ENCODE peak calls at places on chromosomes 7 and 10, in four cellular contexts. K is heart left ventricle, T is tibial nerve, L is GM12878. E is an unnamed sample.
A peak's percentile ranks its signal among the peaks of the same experiment; 100 is the strongest.

GRCh38 chr7:128116740-128117139 is 85.5 kb upstream of the LRRC4 start:
- DNase-seq in L (no peak), K (no peak), T (no peak), E (no peak)

GRCh38 chr7:129066290-129067131 is 11.6 kb upstream of the TNPO3 start:
- DNase-seq in K (no peak), L (no peak), T (no peak), E (no peak)

GRCh38 chr10:13239923-13240322 is 5.7 kb upstream of the UCMA start:
- DNase-seq in T (no peak), L (no peak), K (no peak), E (no peak)

GRCh38 chr7:131225619-131226101 is 102.0 kb upstream of the MKLN1 start:
- DNase-seq in L (no peak), T (peak; percentile 61), K (peak; percentile 42), E (no peak)

GRCh38 chr7:98000356-98000755 is 10.4 kb upstream of the OCM2 start:
- DNase-seq in K (no peak), T (no peak), L (no peak), E (no peak)

GRCh38 chr7:123935436-123936381 is 10.7 kb downstream of the SPAM1 start:
- DNase-seq in L (no peak), T (no peak), K (no peak), E (no peak)

GRCh38 chr10:130179640-130180039 is 43.4 kb downstream of the GLRX3 start:
- DNase-seq in K (no peak), T (peak; percentile 47), L (no peak), E (no peak)

GRCh38 chr7:35652124-35652523 is 42.8 kb downstream of the HERPUD2 start:
- DNase-seq in T (no peak), L (no peak), K (no peak), E (no peak)

GRCh38 chr10:130351466-130352290 is 215.5 kb downstream of the GLRX3 start:
- DNase-seq in L (no peak), T (no peak), K (no peak), E (no peak)

GRCh38 chr10:48611133-48611532 is 6.3 kb upstream of the ARHGAP22 start:
- DNase-seq in K (no peak), L (peak; percentile 41), T (no peak), E (no peak)

GRCh38 chr10:46329690-46330016 is 42.9 kb downstream of the ANTXRL start:
- DNase-seq in L (no peak), K (no peak), T (no peak), E (no peak)

GRCh38 chr7:133491846-133492652 is 239.2 kb downstream of the EXOC4 start:
- DNase-seq in T (no peak), K (no peak), L (no peak), E (no peak)

GRCh38 chr10:93436577-93436976 is 45.6 kb downstream of the MYOF start:
- DNase-seq in L (no peak), T (peak; percentile 69), K (peak; percentile 62), E (peak; percentile 56)

GRCh38 chr10:90579602-90580242 is 278.1 kb downstream of the HTR7 start:
- DNase-seq in L (no peak), T (no peak), K (no peak), E (no peak)

GRCh38 chr7:39414669-39415035 is 151.6 kb upstream of the YAE1 start:
- DNase-seq in L (no peak), K (no peak), T (no peak), E (no peak)

GRCh38 chr10:68212721-68213352 is 19.1 kb downstream of the ATOH7 start:
- DNase-seq in T (no peak), L (no peak), K (no peak), E (no peak)

GRCh38 chr7:92528188-92528957 is at the start of the genes PEX1 and RBM48:
- DNase-seq in L (peak; percentile 96), T (peak; percentile 88), K (peak; percentile 96), E (peak; percentile 84)

GRCh38 chr7:87507446-87507845 is 32.0 kb upstream of the ABCB4 start:
- DNase-seq in T (no peak), K (no peak), L (no peak), E (no peak)

GRCh38 chr10:51937736-51938135 is 238.3 kb upstream of the CSTF2T start:
- DNase-seq in T (no peak), L (no peak), K (no peak), E (no peak)

GRCh38 chr10:44195120-44196007 is 189.5 kb downstream of the CXCL12 start:
- DNase-seq in T (peak; percentile 57), L (no peak), K (peak; percentile 54), E (peak; percentile 51)

GRCh38 chr10:18008989-18009388 is 57.3 kb downstream of the SLC39A12 start:
- DNase-seq in T (no peak), L (no peak), K (no peak), E (no peak)

GRCh38 chr10:60441515-60441914 is 51.8 kb upstream of the ANK3 start:
- DNase-seq in L (no peak), K (no peak), T (no peak), E (no peak)

GRCh38 chr10:101046332-101047238 is 15.2 kb upstream of the KAZALD1 start:
- DNase-seq in K (no peak), L (no peak), T (no peak), E (no peak)

GRCh38 chr7:101232141-101232821 is 5.3 kb downstream of the CLDN15 start:
- DNase-seq in L (no peak), K (no peak), T (no peak), E (no peak)

GRCh38 chr7:105587899-105588690 is 6.8 kb upstream of the EFCAB10 start:
- DNase-seq in L (no peak), T (no peak), K (no peak), E (no peak)

GRCh38 chr7:150325901-150326300 is 2.6 kb upstream of the ACTR3C start:
- DNase-seq in L (no peak), K (no peak), T (no peak), E (no peak)

GRCh38 chr7:125618516-125618915 is 688.9 kb upstream of the POT1 start:
- DNase-seq in K (no peak), T (no peak), L (no peak), E (no peak)

GRCh38 chr10:44458671-44459403 is 73.9 kb upstream of the CXCL12 start:
- DNase-seq in L (no peak), K (no peak), T (no peak), E (no peak)

GRCh38 chr10:21496285-21497176 is 29.0 kb downstream of the SKIDA1 start:
- DNase-seq in L (no peak), T (peak; percentile 46), K (peak; percentile 51), E (no peak)

GRCh38 chr7:139105037-139105382 is 4.5 kb downstream of the ZC3HAV1 start:
- DNase-seq in K (no peak), L (no peak), T (no peak), E (no peak)

GRCh38 chr10:113273151-113273876 is 279.5 kb upstream of the HABP2 start:
- DNase-seq in T (peak; percentile 10), L (no peak), K (peak; percentile 19), E (no peak)

GRCh38 chr7:70752794-70753241 is 379.1 kb upstream of the GALNT17 start:
- DNase-seq in T (no peak), L (no peak), K (no peak), E (no peak)

GRCh38 chr7:147519062-147519461 is 1071.5 kb upstream of the C7orf33 start:
- DNase-seq in L (no peak), T (no peak), K (no peak), E (no peak)

GRCh38 chr7:124456286-124456685 is 309.3 kb downstream of the GPR37 start:
- DNase-seq in L (no peak), K (no peak), T (no peak), E (no peak)

GRCh38 chr10:117264776-117265175 is 23.9 kb downstream of the SLC18A2 start:
- DNase-seq in T (no peak), L (no peak), K (no peak), E (no peak)

DNA sequence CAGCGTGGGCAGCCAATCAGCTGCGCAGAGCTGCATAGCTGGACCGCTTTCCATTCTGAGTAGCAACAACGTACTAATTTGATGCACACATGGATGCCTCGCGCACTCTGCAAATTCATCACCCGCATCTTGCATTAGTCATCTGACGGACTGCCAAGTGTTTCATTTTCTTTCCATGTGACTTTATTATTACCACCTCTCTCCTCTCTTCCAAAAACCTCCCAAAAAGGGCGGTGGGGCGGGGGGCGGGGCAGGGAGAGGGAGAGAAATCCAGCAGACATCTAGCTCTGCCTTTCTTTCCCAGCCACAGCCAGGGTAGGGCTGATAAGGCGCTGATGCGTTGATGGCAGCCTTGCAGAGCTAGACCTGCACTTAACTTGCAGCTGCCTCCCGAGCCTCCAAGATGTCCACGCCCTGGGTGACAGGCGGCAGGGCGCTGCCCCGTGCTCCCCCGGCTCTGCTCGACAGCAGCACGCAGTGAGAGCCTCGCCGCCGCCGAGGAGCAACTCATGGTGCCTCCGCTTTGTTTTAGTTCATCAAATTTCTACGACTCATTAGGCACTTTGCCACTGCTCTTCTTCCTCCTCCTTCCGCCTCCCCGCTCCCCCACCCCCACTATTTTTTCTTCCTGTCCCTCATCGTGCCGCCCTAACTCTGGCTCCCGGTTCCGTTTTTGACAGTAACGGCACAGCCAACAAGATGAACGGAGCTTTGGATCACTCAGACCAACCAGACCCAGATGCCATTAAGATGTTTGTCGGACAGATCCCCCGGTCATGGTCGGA is 147.3 kb downstream of the CELF2 start:
- DNase-seq in K (peak; percentile 61), L (no peak), T (peak; percentile 91), E (peak; percentile 36)
- H3K4me3 ChIP-seq in K (peak overlapping the region; percentile 27), L (peak overlapping the region; percentile 96), T (peak overlapping the region; percentile 80), E (peak overlapping the region; percentile 89)

DNA sequence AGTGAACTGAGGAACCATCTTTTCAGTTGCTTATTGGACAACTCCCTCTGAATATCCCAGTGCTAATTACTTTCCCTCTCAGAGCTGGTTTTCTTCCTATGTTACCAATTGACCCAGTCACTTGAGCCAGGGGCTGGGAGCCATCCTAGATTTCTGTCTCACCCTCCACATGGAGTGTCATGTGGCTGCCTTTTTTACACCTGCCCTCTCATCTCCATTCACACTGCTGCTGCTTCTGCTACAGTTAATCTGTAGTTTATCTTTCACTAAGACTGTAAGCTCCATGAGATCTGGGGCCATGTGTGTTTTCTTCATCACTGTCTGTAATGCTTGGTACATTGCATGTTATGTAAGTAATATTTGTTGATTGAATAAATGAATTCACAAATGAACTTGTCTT is 35.8 kb downstream of the VCL start:
- DNase-seq in K (no peak), L (no peak), T (no peak), E (no peak)
- H3K4me1 ChIP-seq in K (peaks cover 21% of the 10 kb centered on the region), L (peaks cover 11% of the 10 kb centered on the region), T (no peaks in the 10 kb centered on the region), E (peaks cover 82% of the 10 kb centered on the region)

GRCh38 chr10:29621161-29621560 is 13.6 kb downstream of the SVIL start:
- DNase-seq in T (no peak), K (no peak), L (no peak), E (no peak)
- H3K27ac ChIP-seq in T (no peak overlapping the region), K (peak overlapping the region; percentile 30), L (no peak overlapping the region), E (peak overlapping the region; percentile 55)

DNA sequence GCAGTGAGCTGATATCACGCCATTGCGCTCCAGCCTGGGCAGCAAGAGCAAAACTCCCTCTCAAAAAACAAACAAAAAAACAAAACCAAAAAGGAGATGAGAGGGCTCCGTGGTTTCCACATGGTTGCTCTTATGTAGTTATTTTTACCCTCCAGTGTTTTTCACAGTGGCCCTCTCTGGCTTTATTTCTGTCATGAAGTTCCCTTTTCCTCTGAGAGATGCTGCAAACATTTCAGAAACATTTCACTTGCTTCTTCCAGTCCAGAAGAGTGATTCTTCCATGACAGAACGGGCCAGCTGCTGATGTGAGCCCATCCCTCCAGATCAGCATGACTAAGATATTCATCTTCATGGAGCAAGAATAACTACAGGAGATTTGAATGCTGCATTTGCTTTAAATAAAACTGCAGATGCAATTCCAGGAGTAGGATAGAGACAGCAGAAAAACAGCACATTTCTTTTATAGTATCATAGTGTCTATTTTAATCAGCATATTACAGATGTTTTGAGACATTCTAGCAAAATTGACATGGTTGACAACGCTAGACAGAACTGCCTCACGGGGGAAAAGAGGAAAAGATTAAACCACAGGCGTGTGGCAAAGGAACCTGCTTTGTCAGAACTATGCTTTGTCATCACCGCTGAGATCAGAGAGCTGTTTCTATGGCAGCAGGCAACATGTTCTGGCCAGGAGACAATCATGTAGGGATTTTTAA is 40.3 kb downstream of the NRCAM start:
- DNase-seq in L (peak; percentile 60), T (no peak), K (no peak), E (no peak)
- H3K4me3 ChIP-seq in L (peak overlapping the region; percentile 48), T (no peak overlapping the region), K (no peak overlapping the region), E (no peak overlapping the region)